ENCODE peak calls at places on chromosome 14, in ten cellular contexts. One of them, this sample, is unnamed.

GRCh38 chr14:64990291-64990690 is 3.6 kb downstream of the FNTB start:
- DNase-seq in AG04450: no peak
- DNase-seq in astrocyte of the spinal cord: no peak
- DNase-seq in mucosa of descending colon: no peak
- DNase-seq in OCI-LY7: no peak
- DNase-seq in CD4-positive, alpha-beta memory T cell: no peak
- DNase-seq in transverse colon: no peak
- DNase-seq in foreskin fibroblast: no peak
- DNase-seq in breast epithelium: no peak
- DNase-seq in astrocyte of the cerebellum: no peak
- DNase-seq in this sample: no peak

GRCh38 chr14:94394594-94395305 is 6.3 kb upstream of the SERPINA1 start:
- DNase-seq in AG04450: no peak
- DNase-seq in astrocyte of the spinal cord: no peak
- DNase-seq in mucosa of descending colon: peak
- DNase-seq in OCI-LY7: no peak
- DNase-seq in CD4-positive, alpha-beta memory T cell: no peak
- DNase-seq in transverse colon: peak
- DNase-seq in foreskin fibroblast: peak
- DNase-seq in breast epithelium: no peak
- DNase-seq in astrocyte of the cerebellum: no peak
- DNase-seq in this sample: no peak

GRCh38 chr14:53951661-53952265 is 4.9 kb downstream of the BMP4 start:
- DNase-seq in AG04450: no peak
- DNase-seq in astrocyte of the spinal cord: peak
- DNase-seq in mucosa of descending colon: no peak
- DNase-seq in OCI-LY7: no peak
- DNase-seq in CD4-positive, alpha-beta memory T cell: no peak
- DNase-seq in transverse colon: no peak
- DNase-seq in foreskin fibroblast: no peak
- DNase-seq in breast epithelium: no peak
- DNase-seq in astrocyte of the cerebellum: no peak
- DNase-seq in this sample: no peak

GRCh38 chr14:38143651-38144505 is 63.8 kb upstream of the SSTR1 start:
- DNase-seq in AG04450: peak
- DNase-seq in astrocyte of the spinal cord: peak
- DNase-seq in mucosa of descending colon: no peak
- DNase-seq in OCI-LY7: no peak
- DNase-seq in CD4-positive, alpha-beta memory T cell: no peak
- DNase-seq in transverse colon: no peak
- DNase-seq in foreskin fibroblast: peak
- DNase-seq in breast epithelium: no peak
- DNase-seq in astrocyte of the cerebellum: peak
- DNase-seq in this sample: peak

GRCh38 chr14:49770212-49770817 is 2.4 kb downstream of the KLHDC2 start:
- DNase-seq in AG04450: no peak
- DNase-seq in astrocyte of the spinal cord: peak
- DNase-seq in mucosa of descending colon: peak
- DNase-seq in OCI-LY7: no peak
- DNase-seq in CD4-positive, alpha-beta memory T cell: no peak
- DNase-seq in transverse colon: peak
- DNase-seq in foreskin fibroblast: peak
- DNase-seq in breast epithelium: no peak
- DNase-seq in astrocyte of the cerebellum: no peak
- DNase-seq in this sample: no peak

GRCh38 chr14:24834951-24835350 is 201.0 kb upstream of the GZMB start:
- DNase-seq in AG04450: no peak
- DNase-seq in astrocyte of the spinal cord: no peak
- DNase-seq in mucosa of descending colon: no peak
- DNase-seq in OCI-LY7: no peak
- DNase-seq in CD4-positive, alpha-beta memory T cell: no peak
- DNase-seq in transverse colon: no peak
- DNase-seq in foreskin fibroblast: no peak
- DNase-seq in breast epithelium: no peak
- DNase-seq in astrocyte of the cerebellum: no peak
- DNase-seq in this sample: no peak

GRCh38 chr14:67493092-67493717 is 4.7 kb upstream of the TMEM229B start:
- DNase-seq in AG04450: no peak
- DNase-seq in astrocyte of the spinal cord: no peak
- DNase-seq in mucosa of descending colon: no peak
- DNase-seq in OCI-LY7: peak
- DNase-seq in CD4-positive, alpha-beta memory T cell: no peak
- DNase-seq in transverse colon: no peak
- DNase-seq in foreskin fibroblast: no peak
- DNase-seq in breast epithelium: no peak
- DNase-seq in astrocyte of the cerebellum: no peak
- DNase-seq in this sample: no peak

GRCh38 chr14:96162265-96162664 is 42.4 kb upstream of the BDKRB2 start:
- DNase-seq in AG04450: no peak
- DNase-seq in astrocyte of the spinal cord: no peak
- DNase-seq in mucosa of descending colon: no peak
- DNase-seq in OCI-LY7: no peak
- DNase-seq in CD4-positive, alpha-beta memory T cell: no peak
- DNase-seq in transverse colon: no peak
- DNase-seq in foreskin fibroblast: no peak
- DNase-seq in breast epithelium: no peak
- DNase-seq in astrocyte of the cerebellum: no peak
- DNase-seq in this sample: no peak

GRCh38 chr14:105498430-105499255 is 7.6 kb downstream of the TEDC1 start:
- DNase-seq in AG04450: no peak
- DNase-seq in astrocyte of the spinal cord: no peak
- DNase-seq in mucosa of descending colon: no peak
- DNase-seq in OCI-LY7: no peak
- DNase-seq in CD4-positive, alpha-beta memory T cell: no peak
- DNase-seq in transverse colon: no peak
- DNase-seq in foreskin fibroblast: no peak
- DNase-seq in breast epithelium: no peak
- DNase-seq in astrocyte of the cerebellum: no peak
- DNase-seq in this sample: no peak

GRCh38 chr14:32049361-32050103 is 27.6 kb upstream of the ARHGAP5 start:
- DNase-seq in AG04450: no peak
- DNase-seq in astrocyte of the spinal cord: no peak
- DNase-seq in mucosa of descending colon: no peak
- DNase-seq in OCI-LY7: no peak
- DNase-seq in CD4-positive, alpha-beta memory T cell: no peak
- DNase-seq in transverse colon: no peak
- DNase-seq in foreskin fibroblast: no peak
- DNase-seq in breast epithelium: no peak
- DNase-seq in astrocyte of the cerebellum: no peak
- DNase-seq in this sample: no peak

GRCh38 chr14:90273532-90273931 is 17.2 kb downstream of the PSMC1 start:
- DNase-seq in AG04450: no peak
- DNase-seq in astrocyte of the spinal cord: no peak
- DNase-seq in mucosa of descending colon: no peak
- DNase-seq in OCI-LY7: no peak
- DNase-seq in CD4-positive, alpha-beta memory T cell: no peak
- DNase-seq in transverse colon: no peak
- DNase-seq in foreskin fibroblast: no peak
- DNase-seq in breast epithelium: no peak
- DNase-seq in astrocyte of the cerebellum: no peak
- DNase-seq in this sample: no peak

GRCh38 chr14:95052016-95052585 is 105.2 kb downstream of the DICER1 start:
- DNase-seq in AG04450: no peak
- DNase-seq in astrocyte of the spinal cord: no peak
- DNase-seq in mucosa of descending colon: no peak
- DNase-seq in OCI-LY7: no peak
- DNase-seq in CD4-positive, alpha-beta memory T cell: no peak
- DNase-seq in transverse colon: no peak
- DNase-seq in foreskin fibroblast: no peak
- DNase-seq in breast epithelium: no peak
- DNase-seq in astrocyte of the cerebellum: no peak
- DNase-seq in this sample: no peak

GRCh38 chr14:51004352-51004800 is 60.1 kb upstream of the PYGL start:
- DNase-seq in AG04450: no peak
- DNase-seq in astrocyte of the spinal cord: no peak
- DNase-seq in mucosa of descending colon: no peak
- DNase-seq in OCI-LY7: no peak
- DNase-seq in CD4-positive, alpha-beta memory T cell: no peak
- DNase-seq in transverse colon: peak
- DNase-seq in foreskin fibroblast: peak
- DNase-seq in breast epithelium: no peak
- DNase-seq in astrocyte of the cerebellum: no peak
- DNase-seq in this sample: no peak

GRCh38 chr14:95258754-95259593 is 60.7 kb downstream of the CLMN start:
- DNase-seq in AG04450: no peak
- DNase-seq in astrocyte of the spinal cord: peak
- DNase-seq in mucosa of descending colon: no peak
- DNase-seq in OCI-LY7: no peak
- DNase-seq in CD4-positive, alpha-beta memory T cell: no peak
- DNase-seq in transverse colon: no peak
- DNase-seq in foreskin fibroblast: no peak
- DNase-seq in breast epithelium: no peak
- DNase-seq in astrocyte of the cerebellum: no peak
- DNase-seq in this sample: no peak

GRCh38 chr14:32250681-32251080 is 47.6 kb upstream of the RNU6-8 start:
- DNase-seq in AG04450: no peak
- DNase-seq in astrocyte of the spinal cord: no peak
- DNase-seq in mucosa of descending colon: no peak
- DNase-seq in OCI-LY7: no peak
- DNase-seq in CD4-positive, alpha-beta memory T cell: no peak
- DNase-seq in transverse colon: no peak
- DNase-seq in foreskin fibroblast: no peak
- DNase-seq in breast epithelium: no peak
- DNase-seq in astrocyte of the cerebellum: no peak
- DNase-seq in this sample: no peak

GRCh38 chr14:84707830-84708229 is 822.1 kb upstream of the FLRT2 start:
- DNase-seq in AG04450: no peak
- DNase-seq in astrocyte of the spinal cord: no peak
- DNase-seq in mucosa of descending colon: no peak
- DNase-seq in OCI-LY7: no peak
- DNase-seq in CD4-positive, alpha-beta memory T cell: no peak
- DNase-seq in transverse colon: no peak
- DNase-seq in foreskin fibroblast: no peak
- DNase-seq in breast epithelium: no peak
- DNase-seq in astrocyte of the cerebellum: no peak
- DNase-seq in this sample: no peak

GRCh38 chr14:99564256-99564902 is 39.6 kb downstream of the CCDC85C start:
- DNase-seq in AG04450: peak
- DNase-seq in astrocyte of the spinal cord: peak
- DNase-seq in mucosa of descending colon: peak
- DNase-seq in OCI-LY7: no peak
- DNase-seq in CD4-positive, alpha-beta memory T cell: no peak
- DNase-seq in transverse colon: no peak
- DNase-seq in foreskin fibroblast: peak
- DNase-seq in breast epithelium: no peak
- DNase-seq in astrocyte of the cerebellum: peak
- DNase-seq in this sample: peak

GRCh38 chr14:61188936-61189808 is 92.0 kb downstream of the TMEM30B start:
- DNase-seq in AG04450: no peak
- DNase-seq in astrocyte of the spinal cord: peak
- DNase-seq in mucosa of descending colon: peak
- DNase-seq in OCI-LY7: no peak
- DNase-seq in CD4-positive, alpha-beta memory T cell: no peak
- DNase-seq in transverse colon: peak
- DNase-seq in foreskin fibroblast: peak
- DNase-seq in breast epithelium: peak
- DNase-seq in astrocyte of the cerebellum: no peak
- DNase-seq in this sample: no peak

GRCh38 chr14:55458800-55459577 is 18.6 kb upstream of the TBPL2 start:
- DNase-seq in AG04450: no peak
- DNase-seq in astrocyte of the spinal cord: peak
- DNase-seq in mucosa of descending colon: no peak
- DNase-seq in OCI-LY7: no peak
- DNase-seq in CD4-positive, alpha-beta memory T cell: no peak
- DNase-seq in transverse colon: no peak
- DNase-seq in foreskin fibroblast: no peak
- DNase-seq in breast epithelium: no peak
- DNase-seq in astrocyte of the cerebellum: no peak
- DNase-seq in this sample: no peak

DNA sequence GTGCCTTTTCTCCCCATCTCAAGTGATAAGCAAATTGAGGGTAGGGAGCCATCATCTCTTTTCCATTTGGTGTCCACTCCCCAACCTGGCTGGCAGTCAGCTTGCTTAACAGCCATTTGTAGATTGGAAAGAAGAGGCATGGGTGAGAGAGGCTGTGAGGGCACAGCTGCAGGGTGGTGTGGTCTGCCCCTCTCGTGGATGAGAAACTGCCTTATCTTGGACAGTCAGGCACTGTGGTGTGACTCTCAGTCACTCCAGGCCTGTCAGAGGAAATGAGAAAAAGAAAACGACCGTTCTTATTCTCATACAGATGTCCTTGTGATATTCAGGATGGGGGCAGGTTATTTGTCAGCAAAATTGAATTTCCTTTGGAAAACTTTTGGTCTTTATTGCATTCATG is 65.1 kb upstream of the SRSF5 start:
- DNase-seq in AG04450: no peak
- DNase-seq in astrocyte of the spinal cord: no peak
- DNase-seq in mucosa of descending colon: no peak
- DNase-seq in OCI-LY7: peak
- DNase-seq in CD4-positive, alpha-beta memory T cell: no peak
- DNase-seq in transverse colon: no peak
- DNase-seq in foreskin fibroblast: no peak
- DNase-seq in breast epithelium: no peak
- DNase-seq in astrocyte of the cerebellum: no peak
- DNase-seq in this sample: no peak
- H3K4me3 ChIP-seq in AG04450: no peak
- H3K4me3 ChIP-seq in astrocyte of the spinal cord: no peak
- H3K4me3 ChIP-seq in mucosa of descending colon: no peak
- H3K4me3 ChIP-seq in OCI-LY7: no peak
- H3K4me3 ChIP-seq in CD4-positive, alpha-beta memory T cell: no peak
- H3K4me3 ChIP-seq in transverse colon: no peak
- H3K4me3 ChIP-seq in foreskin fibroblast: no peak
- H3K4me3 ChIP-seq in breast epithelium: no peak
- H3K4me3 ChIP-seq in astrocyte of the cerebellum: no peak
- H3K4me3 ChIP-seq in this sample: no peak

GRCh38 chr14:102095871-102096568 is 9.2 kb upstream of the HSP90AA1 start:
- DNase-seq in AG04450: no peak
- DNase-seq in astrocyte of the spinal cord: no peak
- DNase-seq in mucosa of descending colon: no peak
- DNase-seq in OCI-LY7: no peak
- DNase-seq in CD4-positive, alpha-beta memory T cell: no peak
- DNase-seq in transverse colon: no peak
- DNase-seq in foreskin fibroblast: no peak
- DNase-seq in breast epithelium: no peak
- DNase-seq in astrocyte of the cerebellum: no peak
- DNase-seq in this sample: no peak
- H3K4me3 ChIP-seq in AG04450: no peak
- H3K4me3 ChIP-seq in astrocyte of the spinal cord: no peak
- H3K4me3 ChIP-seq in mucosa of descending colon: no peak
- H3K4me3 ChIP-seq in OCI-LY7: no peak
- H3K4me3 ChIP-seq in CD4-positive, alpha-beta memory T cell: no peak
- H3K4me3 ChIP-seq in transverse colon: no peak
- H3K4me3 ChIP-seq in foreskin fibroblast: no peak
- H3K4me3 ChIP-seq in breast epithelium: no peak
- H3K4me3 ChIP-seq in astrocyte of the cerebellum: peak
- H3K4me3 ChIP-seq in this sample: no peak

GRCh38 chr14:97491697-97492096 is 694.5 kb downstream of the VRK1 start:
- DNase-seq in AG04450: no peak
- DNase-seq in astrocyte of the spinal cord: no peak
- DNase-seq in mucosa of descending colon: no peak
- DNase-seq in OCI-LY7: no peak
- DNase-seq in CD4-positive, alpha-beta memory T cell: no peak
- DNase-seq in transverse colon: no peak
- DNase-seq in foreskin fibroblast: no peak
- DNase-seq in breast epithelium: no peak
- DNase-seq in astrocyte of the cerebellum: no peak
- DNase-seq in this sample: no peak
- H3K4me3 ChIP-seq in AG04450: no peak
- H3K4me3 ChIP-seq in astrocyte of the spinal cord: no peak
- H3K4me3 ChIP-seq in mucosa of descending colon: no peak
- H3K4me3 ChIP-seq in OCI-LY7: no peak
- H3K4me3 ChIP-seq in CD4-positive, alpha-beta memory T cell: no peak
- H3K4me3 ChIP-seq in transverse colon: no peak
- H3K4me3 ChIP-seq in foreskin fibroblast: no peak
- H3K4me3 ChIP-seq in breast epithelium: no peak
- H3K4me3 ChIP-seq in astrocyte of the cerebellum: no peak
- H3K4me3 ChIP-seq in this sample: no peak

GRCh38 chr14:35932659-35933159 is 106.6 kb downstream of the BRMS1L start:
- DNase-seq in AG04450: no peak
- DNase-seq in astrocyte of the spinal cord: no peak
- DNase-seq in mucosa of descending colon: peak
- DNase-seq in OCI-LY7: peak
- DNase-seq in CD4-positive, alpha-beta memory T cell: peak
- DNase-seq in transverse colon: peak
- DNase-seq in foreskin fibroblast: no peak
- DNase-seq in breast epithelium: no peak
- DNase-seq in astrocyte of the cerebellum: no peak
- DNase-seq in this sample: no peak
- H3K4me3 ChIP-seq in AG04450: no peak
- H3K4me3 ChIP-seq in astrocyte of the spinal cord: no peak
- H3K4me3 ChIP-seq in mucosa of descending colon: no peak
- H3K4me3 ChIP-seq in OCI-LY7: peak
- H3K4me3 ChIP-seq in CD4-positive, alpha-beta memory T cell: peak
- H3K4me3 ChIP-seq in transverse colon: no peak
- H3K4me3 ChIP-seq in foreskin fibroblast: no peak
- H3K4me3 ChIP-seq in breast epithelium: no peak
- H3K4me3 ChIP-seq in astrocyte of the cerebellum: no peak
- H3K4me3 ChIP-seq in this sample: no peak

This sample was measured in AG04449.